ENCODE peak calls at places on chromosome 7, in ten cellular contexts. L is anterior cingulate cortex; O is amniotic stem cell; U is activated T-cell treated with anti-CD3 and anti-CD28 coated beads, Interleukin-2, amount 50 U/mL, for 72 hours; E is A549; V is lower leg skin; B is C1 segment of cervical spinal cord; Z is stimulated activated CD4-positive, alpha-beta T cell treated with anti-CD3 and anti-CD28 coated beads, Interleukin-2, amount 100 ng/mL, for 48 hours; G is putamen; N is cardiac fibroblast. Y is an unnamed sample.

GRCh38 chr7:131008840-131009651 is 275.0 kb upstream of the KLF14 start:
- DNase-seq in L (no peak), O (peak; percentile 55), U (no peak), E (no peak), V (no peak), B (no peak), Z (no peak), G (no peak), N (no peak), Y (peak; percentile 57)

GRCh38 chr7:137846588-137847417 is at the start of gene DGKI:
- DNase-seq in L (peak; percentile 40), O (no peak), U (peak; percentile 57), E (no peak), V (no peak), B (peak; percentile 42), Z (no peak), G (peak; percentile 78), N (peak; percentile 25), Y (peak; percentile 33)

GRCh38 chr7:150914966-150915365 is 62.6 kb downstream of the AOC1 start:
- DNase-seq in L (no peak), O (no peak), U (no peak), E (no peak), V (no peak), B (no peak), Z (no peak), G (no peak), N (no peak), Y (no peak)

GRCh38 chr7:137694405-137694804 is 152.4 kb downstream of the DGKI start:
- DNase-seq in L (no peak), O (no peak), U (no peak), E (no peak), V (no peak), B (no peak), Z (no peak), G (no peak), N (peak; percentile 86), Y (no peak)

GRCh38 chr7:17580141-17580540 is 281.7 kb downstream of the AHR start:
- DNase-seq in L (no peak), O (peak; percentile 41), U (no peak), E (no peak), V (no peak), B (no peak), Z (no peak), G (peak; percentile 2), N (peak; percentile 84), Y (peak; percentile 98)

GRCh38 chr7:95011156-95011928 is 103.9 kb downstream of the PPP1R9A start:
- DNase-seq in L (no peak), O (peak; percentile 3), U (no peak), E (peak; percentile 40), V (no peak), B (no peak), Z (no peak), G (no peak), N (peak; percentile 65), Y (peak; percentile 91)

GRCh38 chr7:111763221-111763791 is 201.0 kb upstream of the IMMP2L start:
- DNase-seq in L (no peak), O (peak; percentile 32), U (no peak), E (peak; percentile 71), V (no peak), B (no peak), Z (no peak), G (no peak), N (peak; percentile 79), Y (peak; percentile 82)

GRCh38 chr7:44565097-44565794 is 8.5 kb downstream of the DDX56 start:
- DNase-seq in L (peak; percentile 47), O (peak; percentile 8), U (peak; percentile 64), E (peak; percentile 63), V (no peak), B (peak; percentile 11), Z (peak; percentile 64), G (peak; percentile 57), N (peak; percentile 70), Y (peak; percentile 56)

GRCh38 chr7:80098795-80099194 is 35.8 kb upstream of the GNAI1 start:
- DNase-seq in L (no peak), O (no peak), U (no peak), E (no peak), V (no peak), B (no peak), Z (no peak), G (no peak), N (no peak), Y (no peak)

GRCh38 chr7:47622946-47623640 is 41.2 kb upstream of the TNS3 start:
- DNase-seq in L (no peak), O (peak; percentile 82), U (no peak), E (peak; percentile 75), V (no peak), B (no peak), Z (no peak), G (no peak), N (peak; percentile 92), Y (peak; percentile 94)

GRCh38 chr7:95493247-95493646 is 7.5 kb downstream of the ASB4 start:
- DNase-seq in L (no peak), O (no peak), U (no peak), E (no peak), V (no peak), B (no peak), Z (no peak), G (no peak), N (peak; percentile 59), Y (peak; percentile 62)

GRCh38 chr7:33517191-33517590 is 387.8 kb downstream of the BBS9 start:
- DNase-seq in L (no peak), O (no peak), U (no peak), E (no peak), V (no peak), B (no peak), Z (no peak), G (no peak), N (no peak), Y (no peak)

GRCh38 chr7:21580073-21580521 is 37.3 kb downstream of the DNAH11 start:
- DNase-seq in L (no peak), O (no peak), U (no peak), E (peak; percentile 11), V (no peak), B (no peak), Z (no peak), G (no peak), N (peak; percentile 78), Y (peak; percentile 68)

Y was measured in fibroblast of lung.